ENCODE peak calls at places on chromosomes 13 and 19, in nine cellular contexts. G, X, Y, O, Z, V, C, U and R are unnamed samples.

GRCh38 chr19:45955905-45956608 is 17.6 kb downstream of the NOVA2 start:
- DNase-seq in G (no peak), X (peak), Y (no peak), O (no peak), Z (no peak), V (no peak), C (peak), U (peak), R (peak)

GRCh38 chr13:33228645-33229445 is 56.7 kb downstream of the STARD13 start:
- DNase-seq in G (peak), X (no peak), Y (peak), O (no peak), Z (no peak), V (no peak), C (peak), U (peak), R (peak)

GRCh38 chr19:6753178-6754031 is 13.8 kb downstream of the SH2D3A start:
- DNase-seq in G (peak), X (peak), Y (peak), O (peak), Z (peak), V (peak), C (peak), U (peak), R (no peak)

GRCh38 chr13:64675256-64675892 is 2554.8 kb downstream of the PCDH9 start:
- DNase-seq in G (no peak), X (no peak), Y (no peak), O (no peak), Z (no peak), V (no peak), C (peak), U (peak), R (no peak)

GRCh38 chr19:2371656-2372055 is 11.6 kb downstream of the TMPRSS9 start:
- DNase-seq in G (no peak), X (no peak), Y (no peak), O (no peak), Z (no peak), V (no peak), C (no peak), U (no peak), R (no peak)

GRCh38 chr19:869245-870177 is 10.0 kb downstream of the CFD start:
- DNase-seq in G (no peak), X (no peak), Y (no peak), O (no peak), Z (peak), V (no peak), C (peak), U (peak), R (no peak)

GRCh38 chr13:34748078-34748477 is 194.0 kb upstream of the NBEA start:
- DNase-seq in G (no peak), X (no peak), Y (no peak), O (no peak), Z (peak), V (no peak), C (peak), U (peak), R (peak)

GRCh38 chr13:75635621-75636338 is at the start of gene LMO7:
- DNase-seq in G (peak), X (peak), Y (peak), O (peak), Z (peak), V (no peak), C (peak), U (no peak), R (peak)

GRCh38 chr13:61286148-61286745 is 129.4 kb downstream of the PCDH20 start:
- DNase-seq in G (no peak), X (peak), Y (no peak), O (no peak), Z (no peak), V (no peak), C (no peak), U (peak), R (no peak)

GRCh38 chr19:41427647-41428480 is 690 bp upstream of the B3GNT8 start:
- DNase-seq in G (peak), X (peak), Y (no peak), O (no peak), Z (peak), V (no peak), C (peak), U (no peak), R (no peak)

GRCh38 chr13:25973576-25973975 is 78.2 kb downstream of the SHISA2 start:
- DNase-seq in G (peak), X (no peak), Y (no peak), O (no peak), Z (no peak), V (no peak), C (no peak), U (no peak), R (no peak)

GRCh38 chr19:45037393-45038169 is 1.3 kb upstream of the CLASRP start:
- DNase-seq in G (no peak), X (no peak), Y (no peak), O (no peak), Z (no peak), V (no peak), C (no peak), U (no peak), R (no peak)

GRCh38 chr13:101916758-101917474 is 464.4 kb downstream of the ITGBL1 start:
- DNase-seq in G (no peak), X (peak), Y (no peak), O (no peak), Z (no peak), V (no peak), C (peak), U (no peak), R (no peak)

GRCh38 chr19:13181747-13182388 is 31.7 kb downstream of the IER2 start:
- DNase-seq in G (no peak), X (no peak), Y (peak), O (no peak), Z (peak), V (no peak), C (peak), U (no peak), R (no peak)

GRCh38 chr13:30792257-30793000 is 57.1 kb downstream of the ALOX5AP start:
- DNase-seq in G (no peak), X (peak), Y (no peak), O (no peak), Z (peak), V (no peak), C (peak), U (peak), R (no peak)

GRCh38 chr13:42001580-42001979 is 40.7 kb upstream of the VWA8 start:
- DNase-seq in G (no peak), X (no peak), Y (no peak), O (no peak), Z (no peak), V (no peak), C (peak), U (no peak), R (no peak)

GRCh38 chr13:25095862-25096453 is at the start of gene PABPC3:
- DNase-seq in G (no peak), X (no peak), Y (no peak), O (no peak), Z (no peak), V (no peak), C (peak), U (no peak), R (no peak)

GRCh38 chr13:114148521-114148855 is 16.1 kb upstream of the RASA3 start:
- DNase-seq in G (peak), X (no peak), Y (no peak), O (no peak), Z (peak), V (no peak), C (no peak), U (no peak), R (no peak)

GRCh38 chr13:70415141-70415540 is 306.9 kb upstream of the KLHL1 start:
- DNase-seq in G (no peak), X (no peak), Y (no peak), O (no peak), Z (no peak), V (no peak), C (no peak), U (no peak), R (no peak)

GRCh38 chr19:46766569-46767317 is 20.5 kb upstream of the STRN4 start:
- DNase-seq in G (peak), X (peak), Y (peak), O (no peak), Z (peak), V (peak), C (no peak), U (no peak), R (no peak)

GRCh38 chr13:41458187-41458938 is 1.0 kb downstream of the RGCC start:
- DNase-seq in G (peak), X (peak), Y (peak), O (no peak), Z (peak), V (peak), C (peak), U (no peak), R (no peak)

GRCh38 chr19:367963-368623 is 23.5 kb upstream of the MIER2 start:
- DNase-seq in G (no peak), X (no peak), Y (no peak), O (no peak), Z (no peak), V (no peak), C (no peak), U (no peak), R (no peak)

GRCh38 chr19:17294051-17294891 is 9.0 kb downstream of the ABHD8 start:
- DNase-seq in G (peak), X (peak), Y (peak), O (no peak), Z (peak), V (peak), C (peak), U (peak), R (no peak)

GRCh38 chr19:18809149-18809978 is 18.3 kb upstream of the COMP start:
- DNase-seq in G (no peak), X (no peak), Y (no peak), O (no peak), Z (peak), V (no peak), C (no peak), U (no peak), R (no peak)

GRCh38 chr19:8233370-8233769 is 24.2 kb downstream of the CERS4 start:
- DNase-seq in G (no peak), X (no peak), Y (no peak), O (no peak), Z (no peak), V (no peak), C (peak), U (no peak), R (no peak)

GRCh38 chr13:37878496-37878895 is 8.9 kb upstream of the TRPC4 start:
- DNase-seq in G (no peak), X (no peak), Y (no peak), O (no peak), Z (no peak), V (no peak), C (peak), U (no peak), R (no peak)

GRCh38 chr19:16594681-16595091 is 22.5 kb upstream of the SLC35E1 start:
- DNase-seq in G (peak), X (no peak), Y (no peak), O (no peak), Z (no peak), V (no peak), C (no peak), U (no peak), R (no peak)

GRCh38 chr13:73462241-73462640 is 403.4 kb downstream of the KLF5 start:
- DNase-seq in G (no peak), X (no peak), Y (no peak), O (no peak), Z (no peak), V (no peak), C (no peak), U (no peak), R (no peak)

GRCh38 chr13:26184791-26185250 is 37.3 kb downstream of the RNF6 start:
- DNase-seq in G (peak), X (peak), Y (peak), O (peak), Z (peak), V (peak), C (peak), U (peak), R (peak)

GRCh38 chr13:23642110-23642509 is 71.9 kb downstream of the TNFRSF19 start:
- DNase-seq in G (no peak), X (no peak), Y (no peak), O (no peak), Z (no peak), V (no peak), C (no peak), U (no peak), R (no peak)

GRCh38 chr19:55598719-55599467 is 424 bp downstream of the FIZ1 start:
- DNase-seq in G (peak), X (peak), Y (peak), O (peak), Z (peak), V (peak), C (peak), U (peak), R (peak)

GRCh38 chr13:20387441-20387971 is 138.2 kb downstream of the CRYL1 start:
- DNase-seq in G (no peak), X (no peak), Y (no peak), O (no peak), Z (no peak), V (no peak), C (peak), U (no peak), R (no peak)

GRCh38 chr19:19308373-19308772 is 11.9 kb downstream of the SUGP1 start:
- DNase-seq in G (no peak), X (no peak), Y (no peak), O (no peak), Z (no peak), V (no peak), C (no peak), U (no peak), R (no peak)

GRCh38 chr13:40787062-40787461 is 2.3 kb upstream of the SLC25A15 start:
- DNase-seq in G (no peak), X (no peak), Y (no peak), O (no peak), Z (no peak), V (no peak), C (peak), U (no peak), R (no peak)

GRCh38 chr19:19105365-19106060 is 32.8 kb downstream of the TMEM161A start:
- DNase-seq in G (no peak), X (peak), Y (peak), O (peak), Z (peak), V (no peak), C (peak), U (peak), R (no peak)

GRCh38 chr13:93307651-93308050 is 81.0 kb downstream of the GPC6 start:
- DNase-seq in G (no peak), X (no peak), Y (no peak), O (no peak), Z (no peak), V (no peak), C (no peak), U (no peak), R (no peak)

GRCh38 chr19:6947745-6948144 is 60.4 kb downstream of the ADGRE1 start:
- DNase-seq in G (no peak), X (no peak), Y (no peak), O (no peak), Z (no peak), V (no peak), C (peak), U (peak), R (no peak)